ENCODE peak calls at places on chromosomes 3 and 15, in seven cellular contexts. B, Z, Y, R, O, T and W are unnamed samples.

GRCh38 chr3:115164374-115165221 is 17.5 kb upstream of the ZBTB20 start:
- DNase-seq in B (no peak), Z (no peak), Y (no peak), R (no peak), O (peak), T (no peak), W (no peak)

GRCh38 chr3:177439729-177440269 is 242.5 kb upstream of the TBL1XR1 start:
- DNase-seq in B (no peak), Z (no peak), Y (no peak), R (no peak), O (peak), T (no peak), W (no peak)

GRCh38 chr15:30923429-30923828 is 19.7 kb downstream of the FAN1 start:
- DNase-seq in B (no peak), Z (no peak), Y (no peak), R (no peak), O (no peak), T (peak), W (peak)

GRCh38 chr15:34721802-34722795 is 32.7 kb downstream of the GJD2 start:
- DNase-seq in B (peak), Z (no peak), Y (no peak), R (peak), O (peak), T (peak), W (peak)

GRCh38 chr3:124793054-124793740 is 62.9 kb downstream of the UMPS start:
- DNase-seq in B (peak), Z (no peak), Y (no peak), R (no peak), O (no peak), T (no peak), W (no peak)

GRCh38 chr3:47344971-47345370 is 35.9 kb upstream of the PTPN23 start:
- DNase-seq in B (no peak), Z (no peak), Y (no peak), R (no peak), O (no peak), T (no peak), W (no peak)

GRCh38 chr3:195411831-195412230 is 31.0 kb downstream of the ACAP2 start:
- DNase-seq in B (no peak), Z (no peak), Y (no peak), R (no peak), O (peak), T (no peak), W (no peak)

GRCh38 chr3:13512451-13512850 is 32.3 kb downstream of the HDAC11 start:
- DNase-seq in B (no peak), Z (no peak), Y (no peak), R (no peak), O (no peak), T (peak), W (no peak)

GRCh38 chr15:96893159-96893906 is 562.8 kb downstream of the NR2F2 start:
- DNase-seq in B (peak), Z (no peak), Y (no peak), R (peak), O (peak), T (no peak), W (no peak)

GRCh38 chr15:63288342-63288741 is 10.9 kb downstream of the APH1B start:
- DNase-seq in B (no peak), Z (no peak), Y (no peak), R (no peak), O (no peak), T (no peak), W (no peak)

GRCh38 chr3:56762718-56763117 is 39.0 kb downstream of the ARHGEF3 start:
- DNase-seq in B (no peak), Z (no peak), Y (no peak), R (no peak), O (no peak), T (no peak), W (no peak)

GRCh38 chr3:50316657-50317242 is 5.8 kb downstream of the HYAL2 start:
- DNase-seq in B (peak), Z (peak), Y (peak), R (no peak), O (peak), T (no peak), W (peak)

GRCh38 chr15:73965094-73965729 is 26.9 kb downstream of the STOML1 start:
- DNase-seq in B (no peak), Z (no peak), Y (peak), R (no peak), O (no peak), T (no peak), W (no peak)

GRCh38 chr3:45946875-45947274 is 3.6 kb downstream of the CXCR6 start:
- DNase-seq in B (no peak), Z (no peak), Y (no peak), R (no peak), O (no peak), T (no peak), W (no peak)

GRCh38 chr3:4421121-4421520 is 45.9 kb downstream of the SUMF1 start:
- DNase-seq in B (peak), Z (no peak), Y (no peak), R (no peak), O (peak), T (no peak), W (no peak)

GRCh38 chr3:187935623-187936156 is 190.4 kb upstream of the BCL6 start:
- DNase-seq in B (no peak), Z (no peak), Y (peak), R (no peak), O (no peak), T (peak), W (no peak)

GRCh38 chr15:65055201-65055870 is 10.1 kb downstream of the SLC51B start:
- DNase-seq in B (no peak), Z (no peak), Y (no peak), R (peak), O (peak), T (no peak), W (no peak)

GRCh38 chr3:52507359-52507758 is 12.2 kb downstream of the STAB1 start:
- DNase-seq in B (peak), Z (no peak), Y (no peak), R (no peak), O (peak), T (no peak), W (no peak)

GRCh38 chr3:126107960-126108688 is 24.2 kb upstream of the SLC41A3 start:
- DNase-seq in B (no peak), Z (peak), Y (no peak), R (no peak), O (no peak), T (no peak), W (no peak)

GRCh38 chr15:60390931-60391501 is 6.8 kb downstream of the ANXA2 start:
- DNase-seq in B (peak), Z (peak), Y (no peak), R (no peak), O (peak), T (peak), W (no peak)

GRCh38 chr15:98787190-98787589 is 138.9 kb downstream of the IGF1R start:
- DNase-seq in B (no peak), Z (no peak), Y (no peak), R (no peak), O (peak), T (no peak), W (no peak)

GRCh38 chr3:111695584-111696213 is 100.6 kb upstream of the ZBED2 start:
- DNase-seq in B (peak), Z (no peak), Y (no peak), R (no peak), O (peak), T (no peak), W (no peak)

GRCh38 chr15:66841953-66842681 is 140.1 kb downstream of the SMAD6 start:
- DNase-seq in B (peak), Z (peak), Y (no peak), R (peak), O (peak), T (peak), W (no peak)

GRCh38 chr3:190533511-190534282 is 19.8 kb downstream of the IL1RAP start:
- DNase-seq in B (peak), Z (peak), Y (no peak), R (peak), O (peak), T (peak), W (peak)

GRCh38 chr3:24657870-24658535 is 163.4 kb upstream of the THRB start:
- DNase-seq in B (no peak), Z (no peak), Y (no peak), R (no peak), O (no peak), T (no peak), W (no peak)

GRCh38 chr3:59469948-59470723 is 420.3 kb upstream of the CFAP20DC start:
- DNase-seq in B (peak), Z (no peak), Y (no peak), R (no peak), O (peak), T (no peak), W (no peak)

GRCh38 chr3:132325103-132325606 is 7.9 kb downstream of the ACP3 start:
- DNase-seq in B (no peak), Z (peak), Y (no peak), R (no peak), O (no peak), T (no peak), W (no peak)

GRCh38 chr15:96360581-96361308 is 30.2 kb downstream of the NR2F2 start:
- DNase-seq in B (no peak), Z (no peak), Y (no peak), R (no peak), O (no peak), T (no peak), W (no peak)

GRCh38 chr3:346186-346585 is 149.6 kb downstream of the CHL1 start:
- DNase-seq in B (no peak), Z (no peak), Y (no peak), R (no peak), O (peak), T (no peak), W (no peak)

GRCh38 chr3:108564564-108564963 is 24.7 kb downstream of the CIP2A start:
- DNase-seq in B (no peak), Z (no peak), Y (no peak), R (no peak), O (no peak), T (no peak), W (no peak)

GRCh38 chr3:169218314-169218983 is 445.1 kb downstream of the MECOM start:
- DNase-seq in B (peak), Z (no peak), Y (no peak), R (peak), O (peak), T (no peak), W (no peak)

GRCh38 chr3:130831716-130832400 is 62.0 kb upstream of the ATP2C1 start:
- DNase-seq in B (no peak), Z (no peak), Y (no peak), R (no peak), O (no peak), T (no peak), W (no peak)

GRCh38 chr3:152284906-152285305 is 16.2 kb downstream of the MBNL1 start:
- DNase-seq in B (no peak), Z (no peak), Y (no peak), R (no peak), O (no peak), T (no peak), W (no peak)
- H3K27ac ChIP-seq in B (no peak), Z (peak), Y (peak), R (no peak), O (no peak), T (peak), W (no peak)

DNA sequence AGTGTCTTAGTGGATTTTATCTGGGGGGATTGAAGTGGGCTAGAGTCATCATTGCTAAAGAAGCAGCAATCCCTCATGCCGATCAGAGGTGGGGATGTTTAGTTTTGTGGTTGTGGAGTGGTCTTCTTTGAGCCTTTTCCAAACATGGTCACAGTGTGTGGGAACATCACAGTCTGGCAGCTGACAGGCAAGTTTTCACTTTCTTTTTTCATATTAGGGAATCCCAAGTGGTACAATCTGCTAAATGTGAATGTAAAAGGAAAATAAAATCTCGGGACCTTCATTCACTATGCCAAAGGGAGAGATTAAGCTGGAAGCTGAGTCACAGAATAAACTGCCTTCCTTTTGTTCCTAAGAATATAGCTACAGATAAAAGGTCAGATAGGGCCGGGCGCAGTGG is 10.4 kb upstream of the CX3CR1 start:
- DNase-seq in B (no peak), Z (no peak), Y (no peak), R (no peak), O (no peak), T (no peak), W (no peak)
- H3K27ac ChIP-seq in B (no peak), Z (no peak), Y (no peak), R (no peak), O (no peak), T (no peak), W (no peak)

DNA sequence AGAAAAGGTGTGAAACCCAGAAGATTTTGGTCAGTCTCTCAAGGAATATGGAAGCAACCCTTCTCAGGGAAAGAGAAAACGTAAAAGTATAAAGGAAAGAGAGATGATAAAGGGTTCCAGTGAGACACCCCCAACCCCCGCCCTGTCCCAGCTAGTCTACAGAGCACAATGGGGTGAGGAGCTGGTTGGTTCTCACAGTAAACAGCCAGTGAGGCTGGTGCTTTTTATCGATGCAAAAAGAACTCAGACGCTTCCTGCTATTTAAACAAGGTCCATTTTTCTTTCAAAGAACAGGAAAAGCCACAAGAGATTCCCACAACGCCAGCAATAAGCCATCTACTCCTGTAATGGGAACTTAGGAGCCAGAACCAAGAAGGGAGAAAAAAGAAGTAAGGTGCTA is 65.9 kb downstream of the CHAC1 start:
- DNase-seq in B (no peak), Z (no peak), Y (no peak), R (no peak), O (no peak), T (no peak), W (no peak)
- H3K27ac ChIP-seq in B (no peak), Z (no peak), Y (no peak), R (peak), O (no peak), T (no peak), W (peak)

GRCh38 chr3:166110102-166110501 is 272.9 kb upstream of the BCHE start:
- DNase-seq in B (no peak), Z (no peak), Y (no peak), R (no peak), O (no peak), T (no peak), W (no peak)
- H3K27ac ChIP-seq in B (no peak), Z (no peak), Y (no peak), R (no peak), O (no peak), T (no peak), W (no peak)

DNA sequence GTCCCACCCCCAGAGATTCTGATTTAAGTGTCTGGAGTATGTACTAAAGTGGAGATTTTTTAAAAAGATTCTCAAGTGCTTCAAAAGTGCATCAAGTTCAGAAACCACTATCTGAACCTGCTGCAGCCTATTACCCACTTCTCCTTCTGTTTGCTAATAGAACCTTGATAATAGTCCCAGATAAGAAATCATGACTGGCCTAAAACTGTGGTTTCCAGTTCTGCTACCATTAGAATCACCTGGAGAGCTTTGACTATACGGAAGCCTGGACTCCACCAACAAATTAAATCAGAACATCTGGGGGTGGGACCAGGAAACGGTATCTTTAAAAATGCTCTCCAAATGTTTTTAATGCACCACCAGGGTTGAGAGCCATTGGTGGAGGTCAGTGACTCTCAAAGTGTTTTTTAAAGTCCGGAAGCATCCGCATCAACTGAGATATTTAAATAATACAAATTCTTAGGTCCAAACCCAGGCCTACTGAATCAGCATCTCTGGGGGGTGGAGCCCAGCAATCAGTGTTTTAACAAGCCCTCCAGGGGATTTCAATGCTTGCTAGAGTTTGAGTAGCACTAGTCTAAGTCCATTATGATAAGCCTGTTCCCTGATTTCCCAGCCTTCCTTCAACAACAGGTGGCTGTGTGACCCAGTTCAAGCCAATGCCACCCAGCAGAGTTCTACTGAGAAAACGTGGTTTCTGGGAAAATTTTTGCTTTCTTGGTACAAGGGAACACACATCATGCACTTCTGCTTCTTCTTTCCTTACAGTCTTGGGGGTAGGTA is 45.4 kb upstream of the TIPARP start:
- DNase-seq in B (no peak), Z (no peak), Y (no peak), R (no peak), O (no peak), T (no peak), W (no peak)
- H3K27ac ChIP-seq in B (no peak), Z (no peak), Y (no peak), R (no peak), O (no peak), T (peak), W (peak)